ENCODE peak calls at places on chromosomes 6 and 20, in six cellular contexts. One of them, this sample, is unnamed.

GRCh38 chr20:16368645-16369292 is 204.5 kb downstream of the KIF16B start:
- DNase-seq in right atrium auricular region: no peak
- DNase-seq in Calu3: no peak
- DNase-seq in fibroblast of pulmonary artery: peak; percentile 20
- DNase-seq in heart left ventricle: no peak
- DNase-seq in AG09319: no peak
- DNase-seq in this sample: no peak

GRCh38 chr6:43842231-43842794 is 72.3 kb downstream of the VEGFA start:
- DNase-seq in AG09319: no peak
- DNase-seq in right atrium auricular region: no peak
- DNase-seq in fibroblast of pulmonary artery: no peak
- DNase-seq in Calu3: no peak
- DNase-seq in heart left ventricle: no peak
- DNase-seq in this sample: no peak

GRCh38 chr6:132614554-132614953 is 9.5 kb downstream of the TAAR2 start:
- DNase-seq in fibroblast of pulmonary artery: no peak
- DNase-seq in Calu3: peak; percentile 57
- DNase-seq in right atrium auricular region: no peak
- DNase-seq in heart left ventricle: no peak
- DNase-seq in AG09319: no peak
- DNase-seq in this sample: no peak

GRCh38 chr20:3045042-3045815 is 623 bp upstream of the MRPS26 start:
- DNase-seq in heart left ventricle: no peak
- DNase-seq in Calu3: peak; percentile 64
- DNase-seq in AG09319: no peak
- DNase-seq in right atrium auricular region: peak; percentile 89
- DNase-seq in fibroblast of pulmonary artery: peak; percentile 66
- DNase-seq in this sample: no peak

GRCh38 chr6:82182756-82183155 is 64.8 kb downstream of the IBTK start:
- DNase-seq in Calu3: no peak
- DNase-seq in AG09319: no peak
- DNase-seq in fibroblast of pulmonary artery: peak; percentile 49
- DNase-seq in right atrium auricular region: no peak
- DNase-seq in heart left ventricle: no peak
- DNase-seq in this sample: no peak

GRCh38 chr6:133259561-133259960 is 18.4 kb downstream of the EYA4 start:
- DNase-seq in AG09319: no peak
- DNase-seq in heart left ventricle: no peak
- DNase-seq in fibroblast of pulmonary artery: no peak
- DNase-seq in Calu3: no peak
- DNase-seq in right atrium auricular region: no peak
- DNase-seq in this sample: no peak

GRCh38 chr20:42559665-42560064 is 630.0 kb downstream of the PTPRT start:
- DNase-seq in AG09319: no peak
- DNase-seq in Calu3: no peak
- DNase-seq in heart left ventricle: no peak
- DNase-seq in right atrium auricular region: no peak
- DNase-seq in fibroblast of pulmonary artery: no peak
- DNase-seq in this sample: no peak

GRCh38 chr6:129748901-129749748 is 39.1 kb upstream of the ARHGAP18 start:
- DNase-seq in AG09319: no peak
- DNase-seq in heart left ventricle: no peak
- DNase-seq in Calu3: no peak
- DNase-seq in fibroblast of pulmonary artery: peak; percentile 42
- DNase-seq in right atrium auricular region: no peak
- DNase-seq in this sample: no peak

GRCh38 chr6:132161283-132161682 is 210.1 kb upstream of the CCN2 start:
- DNase-seq in right atrium auricular region: no peak
- DNase-seq in AG09319: peak; percentile 35
- DNase-seq in fibroblast of pulmonary artery: peak; percentile 81
- DNase-seq in heart left ventricle: no peak
- DNase-seq in Calu3: peak; percentile 49
- DNase-seq in this sample: no peak

GRCh38 chr20:36084897-36085617 is 69.5 kb upstream of the EPB41L1 start:
- DNase-seq in fibroblast of pulmonary artery: peak; percentile 50
- DNase-seq in heart left ventricle: no peak
- DNase-seq in Calu3: peak; percentile 73
- DNase-seq in AG09319: no peak
- DNase-seq in right atrium auricular region: no peak
- DNase-seq in this sample: no peak

GRCh38 chr6:141829566-141829965 is 303.2 kb upstream of the GJE1 start:
- DNase-seq in Calu3: no peak
- DNase-seq in heart left ventricle: no peak
- DNase-seq in right atrium auricular region: no peak
- DNase-seq in AG09319: no peak
- DNase-seq in fibroblast of pulmonary artery: no peak
- DNase-seq in this sample: no peak

GRCh38 chr6:153778216-153778615 is 260.8 kb upstream of the OPRM1 start:
- DNase-seq in Calu3: no peak
- DNase-seq in heart left ventricle: no peak
- DNase-seq in right atrium auricular region: no peak
- DNase-seq in fibroblast of pulmonary artery: no peak
- DNase-seq in AG09319: no peak
- DNase-seq in this sample: no peak

GRCh38 chr6:29651413-29652197 is 5.3 kb upstream of the MOG start:
- DNase-seq in right atrium auricular region: no peak
- DNase-seq in heart left ventricle: no peak
- DNase-seq in Calu3: no peak
- DNase-seq in AG09319: no peak
- DNase-seq in fibroblast of pulmonary artery: peak; percentile 58
- DNase-seq in this sample: no peak

GRCh38 chr20:36574278-36575065 is 1.1 kb downstream of the TGIF2 start:
- DNase-seq in fibroblast of pulmonary artery: peak; percentile 73
- DNase-seq in right atrium auricular region: peak; percentile 72
- DNase-seq in Calu3: peak; percentile 65
- DNase-seq in AG09319: no peak
- DNase-seq in heart left ventricle: peak; percentile 57
- DNase-seq in this sample: no peak

GRCh38 chr6:134229520-134229919 is 88.4 kb downstream of the SGK1 start:
- DNase-seq in right atrium auricular region: no peak
- DNase-seq in AG09319: no peak
- DNase-seq in Calu3: no peak
- DNase-seq in heart left ventricle: no peak
- DNase-seq in fibroblast of pulmonary artery: no peak
- DNase-seq in this sample: no peak

GRCh38 chr6:105326838-105327745 is 75.8 kb downstream of the PREP start:
- DNase-seq in Calu3: peak; percentile 19
- DNase-seq in fibroblast of pulmonary artery: peak; percentile 14
- DNase-seq in heart left ventricle: no peak
- DNase-seq in right atrium auricular region: no peak
- DNase-seq in AG09319: no peak
- DNase-seq in this sample: no peak

GRCh38 chr6:160378886-160379285 is 30.7 kb downstream of the SLC22A3 start:
- DNase-seq in AG09319: no peak
- DNase-seq in fibroblast of pulmonary artery: peak; percentile 45
- DNase-seq in heart left ventricle: no peak
- DNase-seq in right atrium auricular region: no peak
- DNase-seq in Calu3: no peak
- DNase-seq in this sample: no peak

GRCh38 chr6:148750826-148751225 is 4.0 kb downstream of the UST start:
- DNase-seq in right atrium auricular region: no peak
- DNase-seq in heart left ventricle: no peak
- DNase-seq in Calu3: no peak
- DNase-seq in AG09319: no peak
- DNase-seq in fibroblast of pulmonary artery: peak; percentile 64
- DNase-seq in this sample: no peak

GRCh38 chr6:83707829-83708545 is 914 bp downstream of the SNAP91 start:
- DNase-seq in Calu3: no peak
- DNase-seq in AG09319: no peak
- DNase-seq in right atrium auricular region: no peak
- DNase-seq in heart left ventricle: no peak
- DNase-seq in fibroblast of pulmonary artery: peak; percentile 3
- DNase-seq in this sample: no peak

GRCh38 chr6:138371720-138372119 is 6.0 kb upstream of the SMIM28 start:
- DNase-seq in Calu3: peak; percentile 33
- DNase-seq in heart left ventricle: no peak
- DNase-seq in right atrium auricular region: no peak
- DNase-seq in fibroblast of pulmonary artery: peak; percentile 23
- DNase-seq in AG09319: no peak
- DNase-seq in this sample: no peak

GRCh38 chr20:2353231-2353630 is 27.5 kb upstream of the TGM6 start:
- DNase-seq in right atrium auricular region: no peak
- DNase-seq in Calu3: no peak
- DNase-seq in AG09319: no peak
- DNase-seq in fibroblast of pulmonary artery: no peak
- DNase-seq in heart left ventricle: no peak
- DNase-seq in this sample: no peak

GRCh38 chr6:167118839-167119238 is 4.1 kb upstream of the CCR6 start:
- DNase-seq in Calu3: no peak
- DNase-seq in right atrium auricular region: no peak
- DNase-seq in heart left ventricle: no peak
- DNase-seq in fibroblast of pulmonary artery: no peak
- DNase-seq in AG09319: no peak
- DNase-seq in this sample: no peak

GRCh38 chr6:108946695-108947094 is 98.5 kb downstream of the ARMC2 start:
- DNase-seq in right atrium auricular region: no peak
- DNase-seq in AG09319: no peak
- DNase-seq in heart left ventricle: no peak
- DNase-seq in Calu3: no peak
- DNase-seq in fibroblast of pulmonary artery: peak; percentile 72
- DNase-seq in this sample: no peak

GRCh38 chr20:34069341-34070078 is 42.5 kb downstream of the EIF2S2 start:
- DNase-seq in AG09319: peak; percentile 68
- DNase-seq in heart left ventricle: peak; percentile 74
- DNase-seq in fibroblast of pulmonary artery: peak; percentile 91
- DNase-seq in Calu3: peak; percentile 84
- DNase-seq in right atrium auricular region: peak; percentile 89
- DNase-seq in this sample: peak; percentile 88

GRCh38 chr20:19462491-19462890 is 250.0 kb downstream of the SLC24A3 start:
- DNase-seq in heart left ventricle: no peak
- DNase-seq in right atrium auricular region: no peak
- DNase-seq in fibroblast of pulmonary artery: no peak
- DNase-seq in Calu3: no peak
- DNase-seq in AG09319: no peak
- DNase-seq in this sample: no peak

GRCh38 chr6:30816791-30817739 is 67.3 kb upstream of the DDR1 start:
- DNase-seq in AG09319: no peak
- DNase-seq in right atrium auricular region: no peak
- DNase-seq in fibroblast of pulmonary artery: no peak
- DNase-seq in Calu3: no peak
- DNase-seq in heart left ventricle: no peak
- DNase-seq in this sample: no peak

GRCh38 chr20:9407805-9408421 is 106.5 kb upstream of the LAMP5 start:
- DNase-seq in fibroblast of pulmonary artery: peak; percentile 83
- DNase-seq in AG09319: no peak
- DNase-seq in Calu3: peak; percentile 62
- DNase-seq in heart left ventricle: peak; percentile 33
- DNase-seq in right atrium auricular region: peak; percentile 78
- DNase-seq in this sample: no peak

GRCh38 chr6:110898111-110898510 is 23.5 kb downstream of the AMD1 start:
- DNase-seq in AG09319: no peak
- DNase-seq in right atrium auricular region: no peak
- DNase-seq in heart left ventricle: no peak
- DNase-seq in fibroblast of pulmonary artery: no peak
- DNase-seq in Calu3: no peak
- DNase-seq in this sample: no peak

GRCh38 chr6:52946301-52946700 is 36.8 kb upstream of the GSTA3 start:
- DNase-seq in Calu3: no peak
- DNase-seq in heart left ventricle: no peak
- DNase-seq in AG09319: no peak
- DNase-seq in right atrium auricular region: no peak
- DNase-seq in fibroblast of pulmonary artery: no peak
- DNase-seq in this sample: no peak
- TF ChIP-seq CTCF in Calu3: no peak
- TF ChIP-seq CTCF in heart left ventricle: no peak
- TF ChIP-seq CTCF in AG09319: no peak
- TF ChIP-seq CTCF in right atrium auricular region: no peak
- TF ChIP-seq CTCF in fibroblast of pulmonary artery: no peak
- TF ChIP-seq CTCF in this sample: no peak

GRCh38 chr6:147274012-147274411 is 69.8 kb downstream of the STXBP5 start:
- DNase-seq in right atrium auricular region: no peak
- DNase-seq in AG09319: no peak
- DNase-seq in fibroblast of pulmonary artery: no peak
- DNase-seq in heart left ventricle: no peak
- DNase-seq in Calu3: no peak
- DNase-seq in this sample: no peak

GRCh38 chr6:147266821-147267220 is 62.6 kb downstream of the STXBP5 start:
- DNase-seq in right atrium auricular region: no peak
- DNase-seq in AG09319: no peak
- DNase-seq in fibroblast of pulmonary artery: no peak
- DNase-seq in heart left ventricle: no peak
- DNase-seq in Calu3: no peak
- DNase-seq in this sample: no peak

GRCh38 chr6:147267658-147268057 is 63.4 kb downstream of the STXBP5 start:
- DNase-seq in fibroblast of pulmonary artery: no peak
- DNase-seq in heart left ventricle: no peak
- DNase-seq in Calu3: no peak
- DNase-seq in right atrium auricular region: no peak
- DNase-seq in AG09319: no peak
- DNase-seq in this sample: no peak

GRCh38 chr6:147262943-147263342 is 58.7 kb downstream of the STXBP5 start:
- DNase-seq in AG09319: no peak
- DNase-seq in fibroblast of pulmonary artery: no peak
- DNase-seq in right atrium auricular region: no peak
- DNase-seq in Calu3: no peak
- DNase-seq in heart left ventricle: no peak
- DNase-seq in this sample: no peak

GRCh38 chr6:147268254-147268653 is 64.0 kb downstream of the STXBP5 start:
- DNase-seq in Calu3: no peak
- DNase-seq in right atrium auricular region: no peak
- DNase-seq in fibroblast of pulmonary artery: peak; percentile 35
- DNase-seq in AG09319: no peak
- DNase-seq in heart left ventricle: no peak
- DNase-seq in this sample: no peak
- TF ChIP-seq CTCF in Calu3: no peak
- TF ChIP-seq CTCF in right atrium auricular region: no peak
- TF ChIP-seq CTCF in fibroblast of pulmonary artery: no peak
- TF ChIP-seq CTCF in AG09319: no peak
- TF ChIP-seq CTCF in heart left ventricle: no peak
- TF ChIP-seq CTCF in this sample: no peak

DNA sequence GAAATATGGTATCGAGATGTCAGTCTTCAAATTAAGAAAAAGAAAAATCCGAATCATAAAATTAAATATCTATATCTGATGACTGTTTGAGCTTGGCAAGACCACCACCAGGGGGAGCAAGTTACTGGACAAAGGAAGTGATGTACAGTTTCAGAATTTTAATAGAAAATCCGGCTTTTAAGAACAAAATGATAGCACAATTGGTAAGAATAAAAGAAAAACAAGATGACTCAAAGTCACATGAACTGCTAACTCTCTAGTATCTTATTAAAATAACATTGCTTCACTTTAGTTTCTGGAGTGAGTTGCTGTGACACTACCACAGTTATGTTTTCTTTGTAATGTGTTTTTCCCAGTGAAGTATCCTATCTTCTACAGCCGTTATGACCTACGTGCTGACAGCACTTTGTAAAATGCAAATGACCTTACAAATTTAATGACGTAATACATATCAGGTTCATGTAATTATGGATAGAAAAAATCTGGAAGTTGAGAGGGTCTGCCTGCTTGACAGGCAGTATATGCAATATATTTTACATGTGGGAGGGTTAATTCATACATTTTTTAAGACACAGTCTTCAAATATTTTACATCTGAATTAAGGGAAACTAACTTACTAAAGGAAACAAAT is 405.3 kb upstream of the HS3ST5 start:
- DNase-seq in fibroblast of pulmonary artery: peak; percentile 73
- DNase-seq in Calu3: peak; percentile 76
- DNase-seq in right atrium auricular region: peak; percentile 59
- DNase-seq in heart left ventricle: peak; percentile 25
- DNase-seq in AG09319: peak; percentile 2
- DNase-seq in this sample: peak; percentile 85
- TF ChIP-seq CTCF in fibroblast of pulmonary artery: peak; percentile 72
- TF ChIP-seq CTCF in Calu3: peak; percentile 72
- TF ChIP-seq CTCF in right atrium auricular region: peak; percentile 30
- TF ChIP-seq CTCF in heart left ventricle: peak; percentile 56
- TF ChIP-seq CTCF in AG09319: peak; percentile 58
- TF ChIP-seq CTCF in this sample: peak; percentile 81

GRCh38 chr6:96836579-96837137 is 619 bp downstream of the GPR63 start:
- DNase-seq in Calu3: no peak
- DNase-seq in right atrium auricular region: no peak
- DNase-seq in AG09319: no peak
- DNase-seq in heart left ventricle: peak; percentile 19
- DNase-seq in fibroblast of pulmonary artery: peak; percentile 21
- DNase-seq in this sample: no peak
- TF ChIP-seq CTCF in Calu3: no peak
- TF ChIP-seq CTCF in right atrium auricular region: no peak
- TF ChIP-seq CTCF in AG09319: no peak
- TF ChIP-seq CTCF in heart left ventricle: no peak
- TF ChIP-seq CTCF in fibroblast of pulmonary artery: no peak
- TF ChIP-seq CTCF in this sample: no peak